ENCODE peak calls at places on chromosomes 2 and 18, in ten cellular contexts. One of them, this sample, is unnamed.

GRCh38 chr2:1571477-1572417 is 158.5 kb downstream of the TPO start:
- DNase-seq in stimulated activated naive CD4-positive, alpha-beta T cell treated with Interleukin-2 at 50 U/mL for 16 hours: no peak
- DNase-seq in activated CD4-positive, alpha-beta T cell treated with anti-CD3 and anti-CD28 coated beads for 24 hours: no peak
- DNase-seq in H1: no peak
- DNase-seq in activated gamma-delta T cell treated with Interleukin-2 at 50 U/mL for 16 hours: no peak
- DNase-seq in body of pancreas: peak; percentile 0
- DNase-seq in activated CD8-positive, alpha-beta memory T cell treated with anti-CD3 and anti-CD28 coated beads for 48 hours: no peak
- DNase-seq in astrocyte of the spinal cord: no peak
- DNase-seq in COR-L47: no peak
- DNase-seq in DMS153: no peak
- DNase-seq in this sample: no peak

GRCh38 chr2:70190086-70190412 is 770 bp downstream of the C2orf42 start:
- DNase-seq in H1: no peak
- DNase-seq in DMS153: no peak
- DNase-seq in activated CD4-positive, alpha-beta T cell treated with anti-CD3 and anti-CD28 coated beads for 24 hours: no peak
- DNase-seq in activated CD8-positive, alpha-beta memory T cell treated with anti-CD3 and anti-CD28 coated beads for 48 hours: no peak
- DNase-seq in astrocyte of the spinal cord: no peak
- DNase-seq in stimulated activated naive CD4-positive, alpha-beta T cell treated with Interleukin-2 at 50 U/mL for 16 hours: peak; percentile 69
- DNase-seq in body of pancreas: peak; percentile 11
- DNase-seq in activated gamma-delta T cell treated with Interleukin-2 at 50 U/mL for 16 hours: no peak
- DNase-seq in COR-L47: no peak
- DNase-seq in this sample: peak; percentile 67

GRCh38 chr18:43780782-43781340 is 503.6 kb upstream of the SYT4 start:
- DNase-seq in stimulated activated naive CD4-positive, alpha-beta T cell treated with Interleukin-2 at 50 U/mL for 16 hours: no peak
- DNase-seq in DMS153: no peak
- DNase-seq in activated CD8-positive, alpha-beta memory T cell treated with anti-CD3 and anti-CD28 coated beads for 48 hours: no peak
- DNase-seq in activated gamma-delta T cell treated with Interleukin-2 at 50 U/mL for 16 hours: no peak
- DNase-seq in astrocyte of the spinal cord: peak; percentile 67
- DNase-seq in body of pancreas: no peak
- DNase-seq in H1: no peak
- DNase-seq in activated CD4-positive, alpha-beta T cell treated with anti-CD3 and anti-CD28 coated beads for 24 hours: no peak
- DNase-seq in COR-L47: no peak
- DNase-seq in this sample: peak; percentile 84

GRCh38 chr18:60021556-60021955 is 121.8 kb downstream of the PMAIP1 start:
- DNase-seq in activated CD4-positive, alpha-beta T cell treated with anti-CD3 and anti-CD28 coated beads for 24 hours: no peak
- DNase-seq in H1: no peak
- DNase-seq in stimulated activated naive CD4-positive, alpha-beta T cell treated with Interleukin-2 at 50 U/mL for 16 hours: no peak
- DNase-seq in astrocyte of the spinal cord: no peak
- DNase-seq in activated gamma-delta T cell treated with Interleukin-2 at 50 U/mL for 16 hours: no peak
- DNase-seq in DMS153: no peak
- DNase-seq in activated CD8-positive, alpha-beta memory T cell treated with anti-CD3 and anti-CD28 coated beads for 48 hours: no peak
- DNase-seq in body of pancreas: no peak
- DNase-seq in COR-L47: no peak
- DNase-seq in this sample: no peak

GRCh38 chr2:16115881-16116830 is 175.8 kb downstream of the MYCN start:
- DNase-seq in activated CD8-positive, alpha-beta memory T cell treated with anti-CD3 and anti-CD28 coated beads for 48 hours: no peak
- DNase-seq in COR-L47: no peak
- DNase-seq in activated CD4-positive, alpha-beta T cell treated with anti-CD3 and anti-CD28 coated beads for 24 hours: no peak
- DNase-seq in activated gamma-delta T cell treated with Interleukin-2 at 50 U/mL for 16 hours: no peak
- DNase-seq in DMS153: no peak
- DNase-seq in astrocyte of the spinal cord: no peak
- DNase-seq in body of pancreas: no peak
- DNase-seq in stimulated activated naive CD4-positive, alpha-beta T cell treated with Interleukin-2 at 50 U/mL for 16 hours: no peak
- DNase-seq in H1: no peak
- DNase-seq in this sample: no peak

GRCh38 chr2:88087073-88087472 is 19.4 kb downstream of the SMYD1 start:
- DNase-seq in body of pancreas: no peak
- DNase-seq in activated gamma-delta T cell treated with Interleukin-2 at 50 U/mL for 16 hours: no peak
- DNase-seq in COR-L47: no peak
- DNase-seq in astrocyte of the spinal cord: no peak
- DNase-seq in activated CD8-positive, alpha-beta memory T cell treated with anti-CD3 and anti-CD28 coated beads for 48 hours: no peak
- DNase-seq in H1: no peak
- DNase-seq in activated CD4-positive, alpha-beta T cell treated with anti-CD3 and anti-CD28 coated beads for 24 hours: no peak
- DNase-seq in DMS153: no peak
- DNase-seq in stimulated activated naive CD4-positive, alpha-beta T cell treated with Interleukin-2 at 50 U/mL for 16 hours: no peak
- DNase-seq in this sample: no peak

GRCh38 chr2:232854082-232854481 is 16.0 kb upstream of the SNORC start:
- DNase-seq in body of pancreas: no peak
- DNase-seq in activated CD4-positive, alpha-beta T cell treated with anti-CD3 and anti-CD28 coated beads for 24 hours: no peak
- DNase-seq in activated CD8-positive, alpha-beta memory T cell treated with anti-CD3 and anti-CD28 coated beads for 48 hours: no peak
- DNase-seq in DMS153: no peak
- DNase-seq in activated gamma-delta T cell treated with Interleukin-2 at 50 U/mL for 16 hours: no peak
- DNase-seq in COR-L47: no peak
- DNase-seq in H1: no peak
- DNase-seq in astrocyte of the spinal cord: peak; percentile 74
- DNase-seq in stimulated activated naive CD4-positive, alpha-beta T cell treated with Interleukin-2 at 50 U/mL for 16 hours: no peak
- DNase-seq in this sample: peak; percentile 88

GRCh38 chr2:241701155-241701404 is 759 bp upstream of the ING5 start:
- DNase-seq in astrocyte of the spinal cord: no peak
- DNase-seq in H1: no peak
- DNase-seq in activated CD4-positive, alpha-beta T cell treated with anti-CD3 and anti-CD28 coated beads for 24 hours: no peak
- DNase-seq in stimulated activated naive CD4-positive, alpha-beta T cell treated with Interleukin-2 at 50 U/mL for 16 hours: no peak
- DNase-seq in COR-L47: no peak
- DNase-seq in DMS153: peak; percentile 86
- DNase-seq in activated gamma-delta T cell treated with Interleukin-2 at 50 U/mL for 16 hours: no peak
- DNase-seq in body of pancreas: no peak
- DNase-seq in activated CD8-positive, alpha-beta memory T cell treated with anti-CD3 and anti-CD28 coated beads for 48 hours: no peak
- DNase-seq in this sample: no peak

GRCh38 chr18:53796042-53796729 is 428.3 kb downstream of the MBD2 start:
- DNase-seq in COR-L47: no peak
- DNase-seq in activated CD8-positive, alpha-beta memory T cell treated with anti-CD3 and anti-CD28 coated beads for 48 hours: no peak
- DNase-seq in body of pancreas: no peak
- DNase-seq in stimulated activated naive CD4-positive, alpha-beta T cell treated with Interleukin-2 at 50 U/mL for 16 hours: no peak
- DNase-seq in DMS153: no peak
- DNase-seq in activated gamma-delta T cell treated with Interleukin-2 at 50 U/mL for 16 hours: no peak
- DNase-seq in activated CD4-positive, alpha-beta T cell treated with anti-CD3 and anti-CD28 coated beads for 24 hours: no peak
- DNase-seq in astrocyte of the spinal cord: peak; percentile 89
- DNase-seq in H1: no peak
- DNase-seq in this sample: peak; percentile 92

GRCh38 chr2:222042666-222043065 is 256.1 kb downstream of the PAX3 start:
- DNase-seq in activated CD8-positive, alpha-beta memory T cell treated with anti-CD3 and anti-CD28 coated beads for 48 hours: no peak
- DNase-seq in stimulated activated naive CD4-positive, alpha-beta T cell treated with Interleukin-2 at 50 U/mL for 16 hours: no peak
- DNase-seq in body of pancreas: no peak
- DNase-seq in astrocyte of the spinal cord: no peak
- DNase-seq in activated gamma-delta T cell treated with Interleukin-2 at 50 U/mL for 16 hours: no peak
- DNase-seq in COR-L47: no peak
- DNase-seq in H1: no peak
- DNase-seq in activated CD4-positive, alpha-beta T cell treated with anti-CD3 and anti-CD28 coated beads for 24 hours: no peak
- DNase-seq in DMS153: no peak
- DNase-seq in this sample: no peak

GRCh38 chr2:2059199-2059598 is 271.9 kb downstream of the MYT1L start:
- DNase-seq in H1: no peak
- DNase-seq in stimulated activated naive CD4-positive, alpha-beta T cell treated with Interleukin-2 at 50 U/mL for 16 hours: no peak
- DNase-seq in activated CD4-positive, alpha-beta T cell treated with anti-CD3 and anti-CD28 coated beads for 24 hours: no peak
- DNase-seq in activated gamma-delta T cell treated with Interleukin-2 at 50 U/mL for 16 hours: no peak
- DNase-seq in activated CD8-positive, alpha-beta memory T cell treated with anti-CD3 and anti-CD28 coated beads for 48 hours: no peak
- DNase-seq in body of pancreas: no peak
- DNase-seq in COR-L47: no peak
- DNase-seq in DMS153: no peak
- DNase-seq in astrocyte of the spinal cord: no peak
- DNase-seq in this sample: no peak

GRCh38 chr2:191299009-191299408 is 53.8 kb downstream of the MYO1B start:
- DNase-seq in activated CD4-positive, alpha-beta T cell treated with anti-CD3 and anti-CD28 coated beads for 24 hours: no peak
- DNase-seq in COR-L47: no peak
- DNase-seq in H1: no peak
- DNase-seq in stimulated activated naive CD4-positive, alpha-beta T cell treated with Interleukin-2 at 50 U/mL for 16 hours: no peak
- DNase-seq in astrocyte of the spinal cord: no peak
- DNase-seq in activated CD8-positive, alpha-beta memory T cell treated with anti-CD3 and anti-CD28 coated beads for 48 hours: no peak
- DNase-seq in DMS153: no peak
- DNase-seq in body of pancreas: no peak
- DNase-seq in activated gamma-delta T cell treated with Interleukin-2 at 50 U/mL for 16 hours: no peak
- DNase-seq in this sample: no peak

GRCh38 chr2:150126143-150126725 is 361.2 kb downstream of the RND3 start:
- DNase-seq in COR-L47: no peak
- DNase-seq in stimulated activated naive CD4-positive, alpha-beta T cell treated with Interleukin-2 at 50 U/mL for 16 hours: no peak
- DNase-seq in astrocyte of the spinal cord: no peak
- DNase-seq in activated CD8-positive, alpha-beta memory T cell treated with anti-CD3 and anti-CD28 coated beads for 48 hours: no peak
- DNase-seq in H1: no peak
- DNase-seq in DMS153: no peak
- DNase-seq in activated gamma-delta T cell treated with Interleukin-2 at 50 U/mL for 16 hours: no peak
- DNase-seq in activated CD4-positive, alpha-beta T cell treated with anti-CD3 and anti-CD28 coated beads for 24 hours: no peak
- DNase-seq in body of pancreas: no peak
- DNase-seq in this sample: no peak

GRCh38 chr2:206063635-206064034 is 22.3 kb downstream of the INO80D start:
- DNase-seq in activated CD8-positive, alpha-beta memory T cell treated with anti-CD3 and anti-CD28 coated beads for 48 hours: no peak
- DNase-seq in stimulated activated naive CD4-positive, alpha-beta T cell treated with Interleukin-2 at 50 U/mL for 16 hours: no peak
- DNase-seq in astrocyte of the spinal cord: no peak
- DNase-seq in DMS153: no peak
- DNase-seq in activated CD4-positive, alpha-beta T cell treated with anti-CD3 and anti-CD28 coated beads for 24 hours: no peak
- DNase-seq in body of pancreas: no peak
- DNase-seq in H1: no peak
- DNase-seq in COR-L47: no peak
- DNase-seq in activated gamma-delta T cell treated with Interleukin-2 at 50 U/mL for 16 hours: no peak
- DNase-seq in this sample: no peak

GRCh38 chr2:2714413-2714812 is 383.3 kb upstream of the MYT1L start:
- DNase-seq in activated CD8-positive, alpha-beta memory T cell treated with anti-CD3 and anti-CD28 coated beads for 48 hours: no peak
- DNase-seq in body of pancreas: no peak
- DNase-seq in H1: no peak
- DNase-seq in astrocyte of the spinal cord: no peak
- DNase-seq in stimulated activated naive CD4-positive, alpha-beta T cell treated with Interleukin-2 at 50 U/mL for 16 hours: no peak
- DNase-seq in COR-L47: no peak
- DNase-seq in DMS153: no peak
- DNase-seq in activated gamma-delta T cell treated with Interleukin-2 at 50 U/mL for 16 hours: no peak
- DNase-seq in activated CD4-positive, alpha-beta T cell treated with anti-CD3 and anti-CD28 coated beads for 24 hours: no peak
- DNase-seq in this sample: no peak

GRCh38 chr2:204900910-204901309 is 355.6 kb downstream of the PARD3B start:
- DNase-seq in H1: no peak
- DNase-seq in DMS153: peak; percentile 57
- DNase-seq in astrocyte of the spinal cord: no peak
- DNase-seq in activated CD4-positive, alpha-beta T cell treated with anti-CD3 and anti-CD28 coated beads for 24 hours: no peak
- DNase-seq in activated gamma-delta T cell treated with Interleukin-2 at 50 U/mL for 16 hours: no peak
- DNase-seq in stimulated activated naive CD4-positive, alpha-beta T cell treated with Interleukin-2 at 50 U/mL for 16 hours: no peak
- DNase-seq in COR-L47: no peak
- DNase-seq in body of pancreas: peak; percentile 70
- DNase-seq in activated CD8-positive, alpha-beta memory T cell treated with anti-CD3 and anti-CD28 coated beads for 48 hours: no peak
- DNase-seq in this sample: no peak

GRCh38 chr2:29372185-29372584 is 257.0 kb downstream of the CLIP4 start:
- DNase-seq in stimulated activated naive CD4-positive, alpha-beta T cell treated with Interleukin-2 at 50 U/mL for 16 hours: no peak
- DNase-seq in DMS153: no peak
- DNase-seq in H1: no peak
- DNase-seq in astrocyte of the spinal cord: no peak
- DNase-seq in activated gamma-delta T cell treated with Interleukin-2 at 50 U/mL for 16 hours: no peak
- DNase-seq in activated CD8-positive, alpha-beta memory T cell treated with anti-CD3 and anti-CD28 coated beads for 48 hours: no peak
- DNase-seq in body of pancreas: no peak
- DNase-seq in activated CD4-positive, alpha-beta T cell treated with anti-CD3 and anti-CD28 coated beads for 24 hours: no peak
- DNase-seq in COR-L47: no peak
- DNase-seq in this sample: no peak

GRCh38 chr2:173204316-173204715 is 128.7 kb downstream of the MAP3K20 start:
- DNase-seq in astrocyte of the spinal cord: peak; percentile 54
- DNase-seq in stimulated activated naive CD4-positive, alpha-beta T cell treated with Interleukin-2 at 50 U/mL for 16 hours: no peak
- DNase-seq in COR-L47: no peak
- DNase-seq in activated gamma-delta T cell treated with Interleukin-2 at 50 U/mL for 16 hours: no peak
- DNase-seq in activated CD4-positive, alpha-beta T cell treated with anti-CD3 and anti-CD28 coated beads for 24 hours: no peak
- DNase-seq in H1: no peak
- DNase-seq in activated CD8-positive, alpha-beta memory T cell treated with anti-CD3 and anti-CD28 coated beads for 48 hours: no peak
- DNase-seq in DMS153: no peak
- DNase-seq in body of pancreas: no peak
- DNase-seq in this sample: no peak

GRCh38 chr2:143954208-143954607 is 565.7 kb downstream of the ZEB2 start:
- DNase-seq in stimulated activated naive CD4-positive, alpha-beta T cell treated with Interleukin-2 at 50 U/mL for 16 hours: no peak
- DNase-seq in H1: no peak
- DNase-seq in body of pancreas: no peak
- DNase-seq in activated CD8-positive, alpha-beta memory T cell treated with anti-CD3 and anti-CD28 coated beads for 48 hours: no peak
- DNase-seq in astrocyte of the spinal cord: no peak
- DNase-seq in activated gamma-delta T cell treated with Interleukin-2 at 50 U/mL for 16 hours: no peak
- DNase-seq in COR-L47: no peak
- DNase-seq in DMS153: no peak
- DNase-seq in activated CD4-positive, alpha-beta T cell treated with anti-CD3 and anti-CD28 coated beads for 24 hours: no peak
- DNase-seq in this sample: peak; percentile 36

GRCh38 chr18:13159579-13159978 is 59.0 kb upstream of the LDLRAD4 start:
- DNase-seq in body of pancreas: no peak
- DNase-seq in COR-L47: peak; percentile 73
- DNase-seq in activated gamma-delta T cell treated with Interleukin-2 at 50 U/mL for 16 hours: no peak
- DNase-seq in activated CD4-positive, alpha-beta T cell treated with anti-CD3 and anti-CD28 coated beads for 24 hours: no peak
- DNase-seq in H1: no peak
- DNase-seq in astrocyte of the spinal cord: peak; percentile 76
- DNase-seq in stimulated activated naive CD4-positive, alpha-beta T cell treated with Interleukin-2 at 50 U/mL for 16 hours: no peak
- DNase-seq in DMS153: no peak
- DNase-seq in activated CD8-positive, alpha-beta memory T cell treated with anti-CD3 and anti-CD28 coated beads for 48 hours: no peak
- DNase-seq in this sample: peak; percentile 82

GRCh38 chr2:240556553-240557100 is 1.2 kb downstream of the ANKMY1 start:
- DNase-seq in activated gamma-delta T cell treated with Interleukin-2 at 50 U/mL for 16 hours: peak; percentile 68
- DNase-seq in body of pancreas: peak; percentile 30
- DNase-seq in activated CD4-positive, alpha-beta T cell treated with anti-CD3 and anti-CD28 coated beads for 24 hours: peak; percentile 54
- DNase-seq in activated CD8-positive, alpha-beta memory T cell treated with anti-CD3 and anti-CD28 coated beads for 48 hours: peak; percentile 37
- DNase-seq in astrocyte of the spinal cord: no peak
- DNase-seq in COR-L47: no peak
- DNase-seq in H1: no peak
- DNase-seq in DMS153: no peak
- DNase-seq in stimulated activated naive CD4-positive, alpha-beta T cell treated with Interleukin-2 at 50 U/mL for 16 hours: peak; percentile 66
- DNase-seq in this sample: peak; percentile 50

GRCh38 chr2:4909486-4909885 is 782.7 kb upstream of the SOX11 start:
- DNase-seq in activated CD4-positive, alpha-beta T cell treated with anti-CD3 and anti-CD28 coated beads for 24 hours: no peak
- DNase-seq in DMS153: no peak
- DNase-seq in H1: no peak
- DNase-seq in COR-L47: no peak
- DNase-seq in activated gamma-delta T cell treated with Interleukin-2 at 50 U/mL for 16 hours: no peak
- DNase-seq in body of pancreas: no peak
- DNase-seq in astrocyte of the spinal cord: no peak
- DNase-seq in activated CD8-positive, alpha-beta memory T cell treated with anti-CD3 and anti-CD28 coated beads for 48 hours: no peak
- DNase-seq in stimulated activated naive CD4-positive, alpha-beta T cell treated with Interleukin-2 at 50 U/mL for 16 hours: no peak
- DNase-seq in this sample: no peak

GRCh38 chr2:151422917-151423439 is 13.3 kb downstream of the RIF1 start:
- DNase-seq in DMS153: no peak
- DNase-seq in astrocyte of the spinal cord: no peak
- DNase-seq in activated CD4-positive, alpha-beta T cell treated with anti-CD3 and anti-CD28 coated beads for 24 hours: no peak
- DNase-seq in H1: no peak
- DNase-seq in body of pancreas: no peak
- DNase-seq in activated gamma-delta T cell treated with Interleukin-2 at 50 U/mL for 16 hours: no peak
- DNase-seq in stimulated activated naive CD4-positive, alpha-beta T cell treated with Interleukin-2 at 50 U/mL for 16 hours: no peak
- DNase-seq in COR-L47: no peak
- DNase-seq in activated CD8-positive, alpha-beta memory T cell treated with anti-CD3 and anti-CD28 coated beads for 48 hours: no peak
- DNase-seq in this sample: no peak

GRCh38 chr2:8563814-8564474 is 117.9 kb upstream of the ID2 start:
- DNase-seq in COR-L47: no peak
- DNase-seq in stimulated activated naive CD4-positive, alpha-beta T cell treated with Interleukin-2 at 50 U/mL for 16 hours: no peak
- DNase-seq in DMS153: no peak
- DNase-seq in body of pancreas: no peak
- DNase-seq in H1: no peak
- DNase-seq in astrocyte of the spinal cord: no peak
- DNase-seq in activated CD4-positive, alpha-beta T cell treated with anti-CD3 and anti-CD28 coated beads for 24 hours: no peak
- DNase-seq in activated gamma-delta T cell treated with Interleukin-2 at 50 U/mL for 16 hours: no peak
- DNase-seq in activated CD8-positive, alpha-beta memory T cell treated with anti-CD3 and anti-CD28 coated beads for 48 hours: no peak
- DNase-seq in this sample: no peak

GRCh38 chr2:191941376-191941775 is 94.5 kb upstream of the CAVIN2 start:
- DNase-seq in activated gamma-delta T cell treated with Interleukin-2 at 50 U/mL for 16 hours: no peak
- DNase-seq in H1: no peak
- DNase-seq in activated CD8-positive, alpha-beta memory T cell treated with anti-CD3 and anti-CD28 coated beads for 48 hours: no peak
- DNase-seq in DMS153: no peak
- DNase-seq in astrocyte of the spinal cord: no peak
- DNase-seq in COR-L47: no peak
- DNase-seq in activated CD4-positive, alpha-beta T cell treated with anti-CD3 and anti-CD28 coated beads for 24 hours: no peak
- DNase-seq in body of pancreas: no peak
- DNase-seq in stimulated activated naive CD4-positive, alpha-beta T cell treated with Interleukin-2 at 50 U/mL for 16 hours: no peak
- DNase-seq in this sample: no peak

GRCh38 chr18:23887493-23887892 is 127.1 kb upstream of the TTC39C start:
- DNase-seq in body of pancreas: peak; percentile 51
- DNase-seq in stimulated activated naive CD4-positive, alpha-beta T cell treated with Interleukin-2 at 50 U/mL for 16 hours: no peak
- DNase-seq in COR-L47: peak; percentile 98
- DNase-seq in H1: no peak
- DNase-seq in activated CD8-positive, alpha-beta memory T cell treated with anti-CD3 and anti-CD28 coated beads for 48 hours: no peak
- DNase-seq in DMS153: peak; percentile 58
- DNase-seq in activated CD4-positive, alpha-beta T cell treated with anti-CD3 and anti-CD28 coated beads for 24 hours: no peak
- DNase-seq in astrocyte of the spinal cord: no peak
- DNase-seq in activated gamma-delta T cell treated with Interleukin-2 at 50 U/mL for 16 hours: no peak
- DNase-seq in this sample: no peak

GRCh38 chr2:165609672-165610071 is 140.2 kb downstream of the CSRNP3 start:
- DNase-seq in activated CD4-positive, alpha-beta T cell treated with anti-CD3 and anti-CD28 coated beads for 24 hours: no peak
- DNase-seq in DMS153: no peak
- DNase-seq in activated CD8-positive, alpha-beta memory T cell treated with anti-CD3 and anti-CD28 coated beads for 48 hours: no peak
- DNase-seq in COR-L47: no peak
- DNase-seq in stimulated activated naive CD4-positive, alpha-beta T cell treated with Interleukin-2 at 50 U/mL for 16 hours: no peak
- DNase-seq in activated gamma-delta T cell treated with Interleukin-2 at 50 U/mL for 16 hours: no peak
- DNase-seq in H1: no peak
- DNase-seq in body of pancreas: no peak
- DNase-seq in astrocyte of the spinal cord: no peak
- DNase-seq in this sample: no peak

GRCh38 chr2:95390881-95391321 is 11.6 kb upstream of the FAHD2A start:
- DNase-seq in astrocyte of the spinal cord: no peak
- DNase-seq in H1: no peak
- DNase-seq in COR-L47: no peak
- DNase-seq in activated CD4-positive, alpha-beta T cell treated with anti-CD3 and anti-CD28 coated beads for 24 hours: no peak
- DNase-seq in body of pancreas: peak; percentile 44
- DNase-seq in DMS153: no peak
- DNase-seq in activated CD8-positive, alpha-beta memory T cell treated with anti-CD3 and anti-CD28 coated beads for 48 hours: no peak
- DNase-seq in stimulated activated naive CD4-positive, alpha-beta T cell treated with Interleukin-2 at 50 U/mL for 16 hours: no peak
- DNase-seq in activated gamma-delta T cell treated with Interleukin-2 at 50 U/mL for 16 hours: no peak
- DNase-seq in this sample: no peak

This sample was measured in cardiac fibroblast.